ENCODE peak calls at places on chromosomes 2 and 18, in seven cellular contexts. O is H1, E is mesenchymal stem cell, M is H9, T is neuronal stem cell, P is trophoblast cell, G is mesendoderm. L is an unnamed sample.
A peak's percentile ranks its signal among the peaks of the same experiment; 100 is the strongest.

GRCh38 chr18:74476154-74476553 is 19.0 kb upstream of the DIPK1C start:
- DNase-seq in G (peak; percentile 51), E (peak; percentile 38), P (no peak), M (peak; percentile 55), O (no peak), T (no peak), L (peak; percentile 8)

GRCh38 chr2:242056026-242056425 is 186.5 kb downstream of the RTP5 start:
- DNase-seq in O (no peak), G (no peak), T (no peak), E (no peak), M (no peak), P (no peak), L (no peak)

GRCh38 chr2:128442891-128443302 is 124.2 kb upstream of the HS6ST1 start:
- DNase-seq in M (peak; percentile 60), E (peak; percentile 30), T (no peak), G (peak; percentile 70), O (no peak), P (no peak), L (no peak)

GRCh38 chr2:213696427-213696826 is 412.2 kb downstream of the SPAG16 start:
- DNase-seq in G (no peak), P (no peak), O (no peak), E (no peak), M (no peak), T (no peak), L (no peak)

GRCh38 chr2:227629435-227629834 is 12.1 kb downstream of the SCYGR4 start:
- DNase-seq in G (no peak), T (no peak), P (no peak), M (no peak), E (no peak), O (no peak), L (no peak)

GRCh38 chr2:134600208-134600607 is 118.6 kb downstream of the TMEM163 start:
- DNase-seq in T (no peak), M (no peak), G (no peak), E (no peak), O (no peak), P (no peak), L (no peak)

GRCh38 chr2:98569197-98569793 is 39.0 kb downstream of the COA5 start:
- DNase-seq in G (peak; percentile 61), E (peak; percentile 18), P (peak; percentile 14), O (peak; percentile 19), M (peak; percentile 70), T (peak; percentile 29), L (no peak)

GRCh38 chr2:195094330-195094729 is 562.7 kb upstream of the SLC39A10 start:
- DNase-seq in P (no peak), O (no peak), G (no peak), T (no peak), M (no peak), E (no peak), L (peak; percentile 0)

GRCh38 chr2:142294225-142294624 is 163.4 kb upstream of the LRP1B start:
- DNase-seq in G (no peak), M (no peak), P (no peak), E (no peak), O (no peak), T (no peak), L (no peak)

GRCh38 chr2:154350911-154351310 is 347.6 kb upstream of the KCNJ3 start:
- DNase-seq in E (no peak), M (no peak), O (no peak), P (no peak), G (peak; percentile 12), T (no peak), L (no peak)

GRCh38 chr2:109715302-109715937 is 78.7 kb upstream of the RGPD5 start:
- DNase-seq in M (peak; percentile 65), O (no peak), P (no peak), G (peak; percentile 82), E (peak; percentile 40), T (no peak), L (no peak)

GRCh38 chr2:30684996-30685395 is 122.2 kb downstream of the CAPN13 start:
- DNase-seq in O (no peak), G (no peak), P (no peak), T (no peak), M (no peak), E (no peak), L (no peak)

GRCh38 chr2:101736233-101736632 is 38.7 kb downstream of the MAP4K4 start:
- DNase-seq in T (no peak), P (no peak), O (no peak), G (no peak), E (no peak), M (no peak), L (no peak)

GRCh38 chr18:9221040-9221439 is 84.5 kb downstream of the ANKRD12 start:
- DNase-seq in O (no peak), E (no peak), P (no peak), T (no peak), G (no peak), M (no peak), L (no peak)

GRCh38 chr2:148675708-148676107 is 31.2 kb downstream of the EPC2 start:
- DNase-seq in E (peak; percentile 18), P (no peak), O (no peak), G (no peak), T (no peak), M (no peak), L (peak; percentile 54)

GRCh38 chr2:72182547-72183460 is 35.1 kb upstream of the CYP26B1 start:
- DNase-seq in M (no peak), E (no peak), O (no peak), P (no peak), T (no peak), G (no peak), L (no peak)

GRCh38 chr2:45610281-45611019 is 617 bp downstream of the SRBD1 start:
- DNase-seq in E (peak; percentile 78), P (peak; percentile 45), G (peak; percentile 93), M (peak; percentile 69), T (peak; percentile 46), O (peak; percentile 29), L (peak; percentile 59)

GRCh38 chr18:6370886-6371635 is 43.6 kb downstream of the L3MBTL4 start:
- DNase-seq in M (no peak), P (no peak), E (no peak), T (no peak), O (no peak), G (no peak), L (no peak)

GRCh38 chr2:238285653-238286082 is 2.7 kb downstream of the PER2 start:
- DNase-seq in E (peak; percentile 99), M (peak; percentile 48), T (no peak), G (peak; percentile 94), P (peak; percentile 95), O (no peak), L (peak; percentile 94)

GRCh38 chr2:17388790-17389189 is 129.4 kb downstream of the RAD51AP2 start:
- DNase-seq in T (no peak), G (no peak), M (no peak), E (no peak), P (no peak), O (no peak), L (no peak)

GRCh38 chr2:85181093-85181685 is 48.0 kb downstream of the TCF7L1 start:
- DNase-seq in O (no peak), E (no peak), G (peak; percentile 33), M (no peak), T (no peak), P (no peak), L (no peak)

GRCh38 chr2:203623616-203624015 is 82.8 kb upstream of the CD28 start:
- DNase-seq in G (no peak), P (no peak), M (no peak), T (no peak), E (peak; percentile 63), O (no peak), L (peak; percentile 27)

GRCh38 chr2:222160125-222160524 is 138.7 kb downstream of the PAX3 start:
- DNase-seq in P (no peak), E (no peak), T (no peak), G (no peak), M (no peak), O (no peak), L (no peak)

GRCh38 chr2:108297436-108298141 is 8.9 kb downstream of the SULT1C2 start:
- DNase-seq in E (peak; percentile 29), O (no peak), M (no peak), P (no peak), G (no peak), T (no peak), L (peak; percentile 85)

GRCh38 chr2:232877940-232878511 is 8.0 kb downstream of the SNORC start:
- DNase-seq in T (no peak), E (no peak), O (no peak), M (no peak), P (no peak), G (no peak), L (no peak)

GRCh38 chr2:190947139-190947538 is 66.5 kb downstream of the GLS start:
- DNase-seq in P (peak; percentile 77), T (no peak), E (peak; percentile 37), O (no peak), M (no peak), G (peak; percentile 47), L (peak; percentile 40)

GRCh38 chr2:7428444-7429204 is 511.4 kb downstream of the RNF144A start:
- DNase-seq in P (no peak), O (no peak), E (no peak), T (no peak), M (no peak), G (no peak), L (no peak)

GRCh38 chr2:637406-637776 is 39.8 kb downstream of the TMEM18 start:
- DNase-seq in M (no peak), G (no peak), P (no peak), T (no peak), O (no peak), E (no peak), L (no peak)
- H4K8ac ChIP-seq in M (no peak overlapping the region), G (no peak overlapping the region), P (no peak overlapping the region), T (no peak overlapping the region), O (no peak overlapping the region), E (no peak overlapping the region), L (no peak overlapping the region)

DNA sequence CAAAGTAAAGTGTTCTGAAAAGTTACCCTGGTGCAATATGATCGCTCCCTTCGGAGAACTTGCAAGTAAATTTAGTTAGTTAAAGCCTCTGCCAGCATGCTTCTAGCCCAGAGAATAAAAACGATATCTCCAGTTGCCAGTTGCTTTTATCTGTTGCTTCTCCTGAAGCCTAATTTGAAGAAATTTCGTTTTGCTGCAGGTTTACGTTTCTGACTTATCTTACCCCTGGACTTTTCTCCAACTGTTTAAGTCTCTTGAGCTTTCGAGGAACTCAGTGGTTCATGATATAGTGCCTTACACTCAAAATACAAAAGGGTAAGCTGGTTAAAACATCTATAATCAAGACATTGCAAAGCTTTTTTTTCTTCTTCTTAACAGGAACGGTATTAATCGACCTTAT is 131.1 kb downstream of the FAM161A start:
- DNase-seq in M (no peak), E (no peak), O (no peak), G (no peak), P (no peak), T (no peak), L (no peak)
- H4K8ac ChIP-seq in M (no peak overlapping the region), E (no peak overlapping the region), O (no peak overlapping the region), G (no peak overlapping the region), P (no peak overlapping the region), T (no peak overlapping the region), L (no peak overlapping the region)

GRCh38 chr2:151790689-151791088 is 37.5 kb downstream of the ARL5A start:
- DNase-seq in M (no peak), O (no peak), T (no peak), G (no peak), P (no peak), E (no peak), L (no peak)
- H4K8ac ChIP-seq in M (no peak overlapping the region), O (no peak overlapping the region), T (no peak overlapping the region), G (no peak overlapping the region), P (no peak overlapping the region), E (no peak overlapping the region), L (no peak overlapping the region)

DNA sequence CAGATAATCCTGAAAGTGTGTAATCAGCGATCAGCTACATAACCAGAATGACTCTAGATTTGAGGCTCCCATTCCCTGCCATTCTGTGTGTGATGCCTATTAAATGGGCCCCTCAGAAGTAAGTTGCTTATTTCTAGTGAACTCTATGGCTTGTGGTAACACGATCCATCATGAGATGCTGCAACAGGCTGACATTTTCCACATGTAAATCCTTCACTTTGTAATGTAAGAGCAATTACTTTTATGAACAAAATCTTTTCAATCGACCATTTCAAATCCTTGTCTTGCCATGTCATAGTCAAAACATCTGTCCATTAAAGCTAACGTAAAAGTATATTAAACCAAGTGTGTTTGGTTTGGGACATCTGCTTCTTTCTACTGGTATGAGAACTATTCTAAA is 175.9 kb upstream of the ETAA1 start:
- DNase-seq in O (no peak), T (no peak), P (no peak), E (peak; percentile 9), M (no peak), G (no peak), L (peak; percentile 58)
- H4K8ac ChIP-seq in O (no peak overlapping the region), T (no peak overlapping the region), P (no peak overlapping the region), E (no peak overlapping the region), M (no peak overlapping the region), G (no peak overlapping the region), L (no peak overlapping the region)

L was measured in IMR-90.